ENCODE peak calls at places on chromosomes 16 and 17, in four cellular contexts. V is upper lobe of right lung, A is lung, L is ovary. Z is an unnamed sample.

GRCh38 chr17:7466644-7467341 is 12.6 kb downstream of the ZBTB4 start:
- DNase-seq in L (peak; percentile 83), A (peak; percentile 71), V (no peak), Z (no peak)

GRCh38 chr17:15444805-15445204 is 22.6 kb downstream of the CDRT4 start:
- DNase-seq in A (no peak), V (no peak), L (no peak), Z (no peak)

GRCh38 chr16:26161461-26162180 is 469.9 kb downstream of the HS3ST4 start:
- DNase-seq in A (no peak), V (no peak), L (no peak), Z (no peak)

GRCh38 chr16:64136314-64136713 is 985.5 kb downstream of the CDH11 start:
- DNase-seq in V (no peak), L (no peak), A (no peak), Z (no peak)

GRCh38 chr16:14070877-14071575 is at the start of gene MRTFB:
- DNase-seq in L (peak; percentile 88), A (peak; percentile 81), V (peak; percentile 92), Z (peak; percentile 81)

GRCh38 chr16:10594312-10594950 is 14.0 kb upstream of the EMP2 start:
- DNase-seq in A (peak; percentile 61), L (no peak), V (peak; percentile 83), Z (peak; percentile 91)

GRCh38 chr16:11632455-11632921 is 35.8 kb upstream of the SNN start:
- DNase-seq in L (peak; percentile 76), A (no peak), V (peak; percentile 84), Z (no peak)

GRCh38 chr17:40937384-40937819 is at the start of gene KRT23:
- DNase-seq in V (no peak), L (no peak), A (no peak), Z (no peak)

GRCh38 chr17:6172642-6173330 is 102.6 kb downstream of the WSCD1 start:
- DNase-seq in V (no peak), L (no peak), A (no peak), Z (no peak)

GRCh38 chr17:8469964-8470363 is 34.3 kb downstream of the NDEL1 start:
- DNase-seq in A (no peak), V (no peak), L (no peak), Z (no peak)

GRCh38 chr17:16374129-16374528 is 6.8 kb upstream of the UBB start:
- DNase-seq in A (no peak), V (no peak), L (no peak), Z (no peak)

GRCh38 chr16:83533193-83533592 is 274.6 kb upstream of the HSBP1 start:
- DNase-seq in A (no peak), L (no peak), V (no peak), Z (peak; percentile 88)

GRCh38 chr17:33927732-33928133 is 327.4 kb upstream of the CCL2 start:
- DNase-seq in V (no peak), A (no peak), L (no peak), Z (no peak)

GRCh38 chr16:85663891-85664321 is 24.8 kb downstream of the GINS2 start:
- DNase-seq in V (no peak), A (no peak), L (peak; percentile 79), Z (no peak)

GRCh38 chr17:49717371-49717841 is 9.6 kb upstream of the SLC35B1 start:
- DNase-seq in L (no peak), V (no peak), A (no peak), Z (no peak)

GRCh38 chr16:12132290-12132689 is 155.8 kb downstream of the SNX29 start:
- DNase-seq in L (no peak), V (no peak), A (no peak), Z (no peak)

GRCh38 chr17:12007466-12007865 is 10.2 kb upstream of the ZNF18 start:
- DNase-seq in A (no peak), L (no peak), V (no peak), Z (no peak)

GRCh38 chr17:74442670-74443515 is 11.0 kb downstream of the GPRC5C start:
- DNase-seq in A (peak; percentile 83), V (peak; percentile 91), L (peak; percentile 89), Z (peak; percentile 72)

GRCh38 chr16:31464348-31464769 is 5.1 kb downstream of the ARMC5 start:
- DNase-seq in L (peak; percentile 33), V (peak; percentile 63), A (no peak), Z (no peak)

GRCh38 chr17:51397361-51398127 is 137.2 kb downstream of the UTP18 start:
- DNase-seq in V (no peak), A (no peak), L (no peak), Z (no peak)

GRCh38 chr16:83903739-83904138 is 4.8 kb downstream of the MLYCD start:
- DNase-seq in A (no peak), L (peak; percentile 57), V (no peak), Z (no peak)

GRCh38 chr17:32279933-32280716 is 14.5 kb downstream of the RHBDL3 start:
- DNase-seq in L (no peak), A (no peak), V (no peak), Z (no peak)

GRCh38 chr17:13534946-13535345 is 66.8 kb downstream of the HS3ST3A1 start:
- DNase-seq in V (no peak), L (no peak), A (no peak), Z (no peak)

GRCh38 chr16:1530883-1531637 is 2.4 kb upstream of the TMEM204 start:
- DNase-seq in L (no peak), V (no peak), A (no peak), Z (no peak)

GRCh38 chr16:48958681-48959080 is 323.0 kb downstream of the CBLN1 start:
- DNase-seq in A (no peak), L (no peak), V (no peak), Z (no peak)

GRCh38 chr16:13392341-13392740 is 490.9 kb downstream of the SHISA9 start:
- DNase-seq in V (no peak), L (no peak), A (no peak), Z (no peak)

GRCh38 chr17:40122944-40123810 is 1.4 kb downstream of the MSL1 start:
- DNase-seq in A (peak; percentile 55), L (peak; percentile 71), V (peak; percentile 66), Z (no peak)

GRCh38 chr17:76341301-76341700 is 12.4 kb downstream of the PRPSAP1 start:
- DNase-seq in L (no peak), A (no peak), V (no peak), Z (no peak)

DNA sequence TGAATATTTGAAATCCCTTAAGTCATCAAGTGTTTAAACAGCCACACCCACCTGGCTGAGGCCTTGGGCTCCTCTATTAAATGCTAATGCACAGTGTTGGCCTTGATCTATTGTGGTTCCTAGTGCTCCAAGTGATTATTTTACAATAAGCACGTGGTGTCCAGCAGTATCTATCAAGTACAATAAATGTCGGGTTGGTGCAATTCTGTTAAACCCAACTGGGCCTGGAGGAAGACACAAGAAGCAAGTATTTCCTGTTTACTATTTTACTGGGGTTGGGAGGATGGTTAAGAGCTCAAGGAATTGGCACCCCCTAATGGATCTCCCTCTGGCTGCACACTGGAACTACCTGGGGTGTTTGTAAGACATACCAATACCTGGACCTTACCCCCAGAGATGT is 72.1 kb upstream of the HNF1B start:
- DNase-seq in V (no peak), A (no peak), L (no peak), Z (no peak)
- TF ChIP-seq CTCF in V (no peak), A (no peak), L (no peak), Z (no peak)

GRCh38 chr17:10526517-10526916 is 8.2 kb upstream of the MYH1 start:
- DNase-seq in V (no peak), A (no peak), L (no peak), Z (no peak)

GRCh38 chr17:10521949-10522348 is 3.6 kb upstream of the MYH1 start:
- DNase-seq in A (no peak), L (no peak), V (no peak), Z (no peak)

GRCh38 chr17:10523043-10523442 is 4.7 kb upstream of the MYH1 start:
- DNase-seq in V (no peak), A (no peak), L (no peak), Z (no peak)

GRCh38 chr17:10532026-10532425 is 13.7 kb upstream of the MYH1 start:
- DNase-seq in L (no peak), V (no peak), A (no peak), Z (no peak)

GRCh38 chr17:10527419-10527818 is 9.1 kb upstream of the MYH1 start:
- DNase-seq in V (no peak), A (no peak), L (no peak), Z (no peak)
- H3K27ac ChIP-seq in V (no peak overlapping the region), A (no peak overlapping the region), L (no peak overlapping the region), Z (no peak overlapping the region)

DNA sequence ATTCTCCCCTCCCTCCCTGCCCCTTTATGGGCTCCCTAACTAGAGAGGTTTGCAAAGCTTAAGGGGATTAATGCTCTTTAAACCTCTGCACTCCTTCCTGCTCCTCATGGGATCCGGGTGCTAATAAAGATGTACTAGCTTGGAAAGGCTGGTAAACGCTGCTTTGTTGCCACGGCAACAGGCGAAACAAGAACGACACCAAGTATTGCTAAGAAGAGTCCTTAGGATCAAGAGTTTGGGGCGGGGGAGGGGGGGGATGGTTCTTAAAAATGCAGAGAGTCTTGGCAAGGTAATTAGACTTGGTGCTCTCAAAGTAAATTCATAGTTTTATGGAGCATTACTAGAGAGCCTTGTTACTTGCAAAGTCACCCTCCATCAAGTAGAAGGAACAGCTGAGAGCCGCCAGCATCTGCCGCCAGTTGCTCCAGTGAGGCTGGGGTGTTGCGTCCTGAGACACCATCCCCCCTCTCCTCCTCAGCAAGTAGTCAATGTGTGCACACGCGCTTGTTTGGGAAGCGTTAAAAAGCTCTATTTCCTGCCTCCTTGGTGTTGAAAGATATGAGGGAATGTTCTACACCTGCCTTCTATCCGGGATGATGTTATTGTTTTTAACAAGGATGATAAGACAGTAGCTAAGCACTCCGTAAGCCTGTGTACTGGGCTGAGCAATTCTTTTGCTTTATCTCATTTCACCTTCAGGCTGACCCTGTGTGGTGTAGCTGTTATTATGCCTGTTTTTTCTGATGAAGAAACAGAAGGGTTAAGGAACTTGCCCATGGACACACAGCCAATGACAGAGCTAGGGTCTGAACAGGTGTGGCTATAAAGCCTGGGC is 190.9 kb downstream of the CCDC182 start:
- DNase-seq in V (no peak), L (no peak), A (no peak), Z (no peak)
- H3K4me3 ChIP-seq in V (no peak overlapping the region), L (no peak overlapping the region), A (no peak overlapping the region), Z (no peak overlapping the region)

DNA sequence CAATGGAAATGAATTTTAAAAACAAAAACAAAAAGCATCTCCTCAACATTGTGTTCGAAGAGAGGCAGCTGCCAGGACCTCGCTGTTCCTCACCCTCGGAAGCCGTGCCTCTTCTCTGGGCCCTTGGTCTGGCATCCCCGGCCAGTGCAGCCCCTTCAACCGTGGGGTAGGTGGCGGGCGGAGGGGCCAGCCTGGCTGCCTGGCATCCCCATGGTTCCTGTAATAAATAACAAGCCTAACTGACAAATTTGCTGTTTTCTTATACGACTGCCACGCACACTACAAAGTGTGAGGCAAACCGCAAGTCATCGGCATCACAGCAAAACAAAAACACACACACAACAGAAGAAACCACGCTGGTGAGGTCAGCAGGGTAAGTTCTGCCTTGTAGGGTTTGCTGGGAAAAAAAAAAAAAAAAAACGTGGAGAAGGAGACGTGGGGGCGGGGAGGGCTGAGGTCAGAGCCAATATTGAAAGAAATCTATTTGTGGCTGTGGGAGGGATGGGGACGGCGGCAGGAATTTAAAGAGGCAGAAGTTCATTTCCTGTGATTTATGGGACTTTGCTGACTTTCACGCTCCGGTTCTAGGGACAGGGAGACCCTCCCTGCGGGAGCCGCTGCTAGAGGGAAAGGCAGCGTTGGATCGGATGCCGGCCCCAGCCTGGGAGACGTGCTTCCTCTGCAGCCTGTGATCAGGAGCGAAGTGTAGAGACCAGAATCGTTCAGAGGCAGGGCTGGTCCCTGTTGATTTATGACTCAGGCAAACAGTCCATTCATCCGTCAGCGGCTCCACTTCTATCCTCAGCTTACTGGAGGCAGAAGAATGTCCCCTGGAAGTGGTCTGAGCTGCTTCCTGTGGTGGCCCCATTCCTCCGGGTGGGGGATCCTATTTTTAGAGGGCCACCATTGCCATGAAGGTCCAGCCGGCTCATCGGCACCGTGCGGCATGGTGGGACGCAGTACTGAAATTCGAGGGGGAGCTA is 162.8 kb downstream of the FOXL1 start:
- DNase-seq in V (no peak), L (no peak), A (no peak), Z (no peak)
- TF ChIP-seq CTCF in V (no peak), L (no peak), A (no peak), Z (no peak)

GRCh38 chr16:56743840-56744239 is 13.9 kb downstream of the NUP93 start:
- DNase-seq in A (no peak), L (no peak), V (no peak), Z (no peak)
- H3K27ac ChIP-seq in A (peak overlapping the region; percentile 26), L (no peak overlapping the region), V (no peak overlapping the region), Z (no peak overlapping the region)

Z was measured in RWPE2.